ENCODE peak calls at places on chromosomes 16 and 17, in seven cellular contexts. H is NCI-H510A; Z is MCF 10A; D is stimulated activated CD4-positive, alpha-beta T cell treated with anti-CD3 and anti-CD28 coated beads, TNF-alpha, amount 100 ng/mL, for 48 hours; A is OCI-LY7; O is progenitor cell of endocrine pancreas; I is HuH-7.5. G is an unnamed sample.

GRCh38 chr16:11100239-11100750 is 155.7 kb downstream of the SOCS1 start:
- DNase-seq in H (no peak), Z (peak), D (peak), A (peak), O (no peak), I (no peak), G (peak)

GRCh38 chr16:85639529-85640253 is 26.6 kb downstream of the GSE1 start:
- DNase-seq in H (peak), Z (no peak), D (no peak), A (no peak), O (no peak), I (no peak), G (no peak)

GRCh38 chr17:58316260-58316960 is 12.2 kb downstream of the TSPOAP1 start:
- DNase-seq in H (no peak), Z (no peak), D (no peak), A (no peak), O (peak), I (no peak), G (peak)

GRCh38 chr16:88331989-88332920 is 50.5 kb upstream of the ZNF469 start:
- DNase-seq in H (no peak), Z (peak), D (no peak), A (no peak), O (no peak), I (no peak), G (peak)

GRCh38 chr17:81347437-81347836 is 47.8 kb upstream of the BAHCC1 start:
- DNase-seq in H (no peak), Z (no peak), D (no peak), A (no peak), O (no peak), I (no peak), G (no peak)

GRCh38 chr16:49755291-49755611 is 100.7 kb downstream of the ZNF423 start:
- DNase-seq in H (no peak), Z (peak), D (no peak), A (no peak), O (no peak), I (peak), G (peak)

GRCh38 chr16:50270510-50271147 is 4.3 kb downstream of the ADCY7 start:
- DNase-seq in H (no peak), Z (no peak), D (no peak), A (no peak), O (no peak), I (no peak), G (peak)

GRCh38 chr17:58710948-58711552 is 18.6 kb downstream of the RAD51C start:
- DNase-seq in H (peak), Z (peak), D (peak), A (peak), O (no peak), I (peak), G (peak)

GRCh38 chr17:1302761-1303160 is 23.3 kb downstream of the TRARG1 start:
- DNase-seq in H (no peak), Z (no peak), D (no peak), A (no peak), O (no peak), I (no peak), G (peak)

GRCh38 chr16:29744541-29745101 is 1.2 kb downstream of the C16orf54 start:
- DNase-seq in H (no peak), Z (no peak), D (no peak), A (no peak), O (no peak), I (no peak), G (no peak)

GRCh38 chr16:71383054-71383773 is 24.7 kb downstream of the CALB2 start:
- DNase-seq in H (no peak), Z (no peak), D (no peak), A (no peak), O (no peak), I (no peak), G (no peak)

G was measured in osteoblast.